ENCODE peak calls at places on chromosomes 3 and 15, in nine cellular contexts. S, L, A, W, P, R, U, I and G are unnamed samples.

GRCh38 chr3:138329127-138329983 is at the start of gene NME9:
- DNase-seq in S (peak), P (peak), I (peak), U (peak), A (peak), W (no peak), R (peak), L (peak), G (peak)

GRCh38 chr3:183249006-183249718 is 3.9 kb upstream of the B3GNT5 start:
- DNase-seq in I (no peak), S (no peak), U (peak), W (no peak), A (no peak), R (no peak), P (no peak), L (no peak), G (no peak)

GRCh38 chr3:150348500-150348899 is 59.6 kb upstream of the TSC22D2 start:
- DNase-seq in L (no peak), P (no peak), I (peak), A (no peak), R (no peak), W (peak), U (no peak), S (no peak), G (no peak)

GRCh38 chr3:155870945-155871745 is 695 bp downstream of the GMPS start:
- DNase-seq in R (peak), W (no peak), P (peak), L (peak), S (peak), I (peak), A (no peak), U (peak), G (peak)

GRCh38 chr3:27507515-27508266 is 23.5 kb upstream of the SLC4A7 start:
- DNase-seq in I (no peak), L (no peak), S (no peak), A (no peak), P (no peak), R (no peak), U (no peak), W (no peak), G (no peak)

GRCh38 chr3:44509985-44510360 is 32.5 kb upstream of the ZNF445 start:
- DNase-seq in A (no peak), L (no peak), S (no peak), R (no peak), W (no peak), P (no peak), I (peak), U (no peak), G (no peak)

GRCh38 chr3:124812291-124813265 is 74.6 kb downstream of the ITGB5 start:
- DNase-seq in P (no peak), S (no peak), L (no peak), A (peak), U (no peak), R (no peak), I (peak), W (peak), G (no peak)

GRCh38 chr3:70069557-70069956 is 70.0 kb downstream of the SAMMSON start:
- DNase-seq in L (no peak), A (no peak), I (no peak), S (no peak), R (no peak), P (no peak), U (no peak), W (no peak), G (no peak)

GRCh38 chr3:64229903-64230302 is 4.6 kb upstream of the PRICKLE2 start:
- DNase-seq in U (no peak), P (no peak), L (no peak), I (no peak), A (no peak), S (no peak), R (no peak), W (no peak), G (no peak)

GRCh38 chr3:172591876-172592771 is 68.9 kb upstream of the TNFSF10 start:
- DNase-seq in A (no peak), W (no peak), S (peak), U (no peak), L (no peak), P (no peak), R (no peak), I (no peak), G (peak)

GRCh38 chr3:120420855-120421570 is 29.8 kb downstream of the FSTL1 start:
- DNase-seq in A (no peak), L (no peak), I (no peak), S (no peak), R (no peak), P (no peak), U (no peak), W (no peak), G (no peak)

GRCh38 chr3:156694536-156694935 is 20.1 kb downstream of the TIPARP start:
- DNase-seq in R (no peak), L (no peak), U (no peak), W (no peak), A (no peak), P (no peak), I (no peak), S (no peak), G (no peak)

GRCh38 chr15:90349072-90349471 is 3.0 kb upstream of the ZNF774 start:
- DNase-seq in I (no peak), R (no peak), P (no peak), W (no peak), S (no peak), U (no peak), A (no peak), L (no peak), G (no peak)
- TF ChIP-seq CTCF in I (no peak), R (no peak), P (no peak), W (no peak), S (no peak), U (no peak), A (no peak), L (no peak), G (no peak)

DNA sequence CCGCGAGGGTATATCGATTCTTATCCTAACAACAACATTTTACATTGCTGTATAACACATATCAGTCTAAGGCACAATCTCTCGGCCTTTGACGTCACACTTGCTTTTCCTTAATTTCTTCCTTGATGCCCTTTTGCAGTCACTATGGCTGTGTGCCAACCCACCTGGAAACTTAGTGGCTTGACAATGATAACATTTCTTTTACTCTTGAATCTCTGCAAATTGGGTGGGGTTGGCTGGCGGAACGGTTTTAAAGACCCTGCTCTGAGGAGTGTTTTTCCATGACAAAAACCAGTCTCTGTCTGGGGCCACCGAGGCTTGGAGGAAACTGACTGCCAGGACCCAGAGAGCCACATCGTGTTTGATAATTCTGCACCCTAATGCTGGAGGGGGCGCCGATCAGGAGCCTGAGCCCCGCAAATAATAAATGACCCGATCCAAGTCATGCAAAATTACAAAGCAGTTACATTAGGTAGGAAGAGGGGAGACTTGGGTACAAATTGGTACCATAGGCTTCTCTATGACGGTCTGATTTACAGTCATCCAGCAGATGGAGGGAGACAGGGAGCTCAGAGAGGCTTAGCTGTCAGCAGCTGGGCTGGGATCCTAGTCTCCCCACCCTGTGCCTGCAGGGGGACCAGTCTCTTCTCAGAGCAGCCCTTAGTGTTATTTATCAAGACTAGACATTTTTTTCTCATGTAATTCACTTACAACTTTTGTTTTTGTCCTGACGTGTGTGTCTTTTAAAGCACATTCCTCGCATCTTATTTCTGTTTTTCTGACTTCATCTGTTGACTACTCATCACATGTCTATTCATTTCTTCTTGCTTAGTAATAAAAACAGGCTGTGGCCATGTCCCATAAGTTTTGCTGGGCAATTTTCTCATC is 115.8 kb downstream of the KLF13 start:
- DNase-seq in R (no peak), S (no peak), W (peak), I (peak), U (peak), L (no peak), P (no peak), A (no peak), G (no peak)
- TF ChIP-seq CTCF in R (no peak), S (no peak), W (peak), I (peak), U (peak), L (peak), P (no peak), A (no peak), G (no peak)

GRCh38 chr15:69955240-69955894 is 142.3 kb downstream of the TLE3 start:
- DNase-seq in U (no peak), P (no peak), L (no peak), I (no peak), R (no peak), A (no peak), S (no peak), W (no peak), G (no peak)
- TF ChIP-seq CTCF in U (no peak), P (no peak), L (no peak), I (no peak), R (no peak), A (no peak), S (no peak), W (no peak), G (no peak)

GRCh38 chr3:97763586-97764148 is 891 bp upstream of the ARL6 start:
- DNase-seq in L (no peak), W (no peak), R (peak), U (peak), S (no peak), A (no peak), P (peak), I (peak), G (no peak)

GRCh38 chr3:97764186-97765055 is at the start of gene ARL6:
- DNase-seq in L (peak), A (peak), R (peak), P (peak), U (peak), I (peak), W (peak), S (peak), G (peak)
- TF ChIP-seq CTCF in L (no peak), A (no peak), R (no peak), P (no peak), U (no peak), I (peak), W (peak), S (no peak), G (no peak)